ENCODE peak calls at places on chromosome 15, in four cellular contexts. M is cardiac fibroblast, D is astrocyte of the spinal cord, W is colonic mucosa. Z is an unnamed sample.

GRCh38 chr15:94910166-94910565 is 678.8 kb downstream of the MCTP2 start:
- DNase-seq in M (no peak), D (no peak), W (no peak), Z (no peak)

GRCh38 chr15:101175396-101175795 is 76.5 kb downstream of the CHSY1 start:
- DNase-seq in M (no peak), D (no peak), W (no peak), Z (no peak)

GRCh38 chr15:26883466-26883865 is 16.6 kb downstream of the GABRA5 start:
- DNase-seq in M (no peak), D (no peak), W (no peak), Z (no peak)

GRCh38 chr15:60949034-60949977 is 279.8 kb downstream of the RORA start:
- DNase-seq in M (no peak), D (no peak), W (no peak), Z (no peak)

GRCh38 chr15:67413770-67414429 is 107.0 kb upstream of the C15orf61 start:
- DNase-seq in M (peak), D (peak), W (no peak), Z (peak)

GRCh38 chr15:59443341-59444081 is 5.5 kb downstream of the FAM81A start:
- DNase-seq in M (no peak), D (no peak), W (no peak), Z (no peak)

GRCh38 chr15:22831473-22831872 is 7.0 kb upstream of the NIPA2 start:
- DNase-seq in M (peak), D (peak), W (no peak), Z (no peak)

GRCh38 chr15:69668049-69668705 is 215.6 kb downstream of the RPLP1 start:
- DNase-seq in M (no peak), D (no peak), W (no peak), Z (no peak)

GRCh38 chr15:62896969-62897486 is 145.5 kb upstream of the TPM1 start:
- DNase-seq in M (peak), D (peak), W (peak), Z (peak)

GRCh38 chr15:69018951-69019350 is 4.5 kb downstream of the NOX5 start:
- DNase-seq in M (no peak), D (no peak), W (no peak), Z (no peak)

GRCh38 chr15:100209204-100209603 is 132.6 kb downstream of the ADAMTS17 start:
- DNase-seq in M (no peak), D (no peak), W (no peak), Z (no peak)

GRCh38 chr15:93359780-93360161 is 270.8 kb upstream of the RGMA start:
- DNase-seq in M (no peak), D (no peak), W (no peak), Z (no peak)

GRCh38 chr15:43008150-43008549 is 87.6 kb upstream of the TTBK2 start:
- DNase-seq in M (no peak), D (no peak), W (no peak), Z (no peak)

GRCh38 chr15:85927936-85928537 is 133.3 kb upstream of the KLHL25 start:
- DNase-seq in M (no peak), D (no peak), W (no peak), Z (no peak)

GRCh38 chr15:100073982-100074381 is 267.8 kb downstream of the ADAMTS17 start:
- DNase-seq in M (no peak), D (no peak), W (no peak), Z (no peak)

GRCh38 chr15:50798684-50799083 is 33.2 kb upstream of the SPPL2A start:
- DNase-seq in M (no peak), D (no peak), W (peak), Z (no peak)

GRCh38 chr15:70089692-70089971 is 8.1 kb downstream of the TLE3 start:
- DNase-seq in M (no peak), D (no peak), W (no peak), Z (no peak)

GRCh38 chr15:56150204-56150603 is 93.5 kb downstream of the RFX7 start:
- DNase-seq in M (no peak), D (no peak), W (no peak), Z (no peak)

GRCh38 chr15:100131321-100132224 is 210.2 kb downstream of the ADAMTS17 start:
- DNase-seq in M (peak), D (peak), W (no peak), Z (peak)

GRCh38 chr15:73265536-73266153 is 103.1 kb downstream of the HCN4 start:
- DNase-seq in M (peak), D (peak), W (peak), Z (peak)

GRCh38 chr15:77548608-77549551 is 83.8 kb downstream of the LINGO1 start:
- DNase-seq in M (no peak), D (no peak), W (no peak), Z (no peak)
- TF ChIP-seq CTCF in M (no peak), D (no peak), W (no peak), Z (no peak)

DNA sequence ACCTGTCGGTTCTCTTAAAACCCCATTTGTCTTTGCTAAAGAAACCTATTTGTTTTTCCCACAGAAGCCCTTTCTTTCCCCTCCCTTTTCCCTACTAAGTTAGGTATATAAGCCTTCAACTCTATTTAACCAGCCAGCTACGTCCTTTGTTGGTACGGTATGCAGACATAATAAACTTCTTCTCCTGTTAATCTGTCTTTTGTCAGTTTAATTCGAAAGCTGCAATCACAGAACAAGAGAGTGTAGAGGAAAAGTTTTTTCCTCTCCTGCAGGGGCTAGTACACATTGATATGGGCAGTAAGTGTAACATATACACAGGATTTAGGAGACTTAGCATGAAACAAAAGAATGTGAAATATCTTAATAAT is 21.9 kb upstream of the C15orf39 start:
- DNase-seq in M (no peak), D (no peak), W (no peak), Z (no peak)
- H3K4me3 ChIP-seq in M (no peak), D (no peak), W (no peak), Z (no peak)

GRCh38 chr15:41828747-41829270 is 917 bp downstream of the JMJD7 start:
- DNase-seq in M (peak), D (peak), W (no peak), Z (peak)

GRCh38 chr15:41825572-41826535 is 2.0 kb upstream of the JMJD7 start:
- DNase-seq in M (no peak), D (no peak), W (no peak), Z (no peak)

GRCh38 chr15:41827880-41828746 is at the start of gene JMJD7:
- DNase-seq in M (peak), D (peak), W (peak), Z (peak)

GRCh38 chr15:41825145-41825544 is 2.7 kb upstream of the JMJD7 start:
- DNase-seq in M (no peak), D (no peak), W (no peak), Z (no peak)

GRCh38 chr15:41827290-41827879 is 507 bp upstream of the JMJD7 start:
- DNase-seq in M (no peak), D (no peak), W (peak), Z (no peak)
- TF ChIP-seq CTCF in M (peak), D (peak), W (no peak), Z (no peak)

GRCh38 chr15:88835646-88836045 is 32.4 kb downstream of the ACAN start:
- DNase-seq in M (no peak), D (no peak), W (no peak), Z (peak)

GRCh38 chr15:88833196-88833595 is 30.0 kb downstream of the ACAN start:
- DNase-seq in M (no peak), D (no peak), W (no peak), Z (no peak)

GRCh38 chr15:88834211-88834812 is 31.1 kb downstream of the ACAN start:
- DNase-seq in M (peak), D (peak), W (peak), Z (peak)

GRCh38 chr15:88833688-88834087 is 30.5 kb downstream of the ACAN start:
- DNase-seq in M (no peak), D (no peak), W (no peak), Z (no peak)

DNA sequence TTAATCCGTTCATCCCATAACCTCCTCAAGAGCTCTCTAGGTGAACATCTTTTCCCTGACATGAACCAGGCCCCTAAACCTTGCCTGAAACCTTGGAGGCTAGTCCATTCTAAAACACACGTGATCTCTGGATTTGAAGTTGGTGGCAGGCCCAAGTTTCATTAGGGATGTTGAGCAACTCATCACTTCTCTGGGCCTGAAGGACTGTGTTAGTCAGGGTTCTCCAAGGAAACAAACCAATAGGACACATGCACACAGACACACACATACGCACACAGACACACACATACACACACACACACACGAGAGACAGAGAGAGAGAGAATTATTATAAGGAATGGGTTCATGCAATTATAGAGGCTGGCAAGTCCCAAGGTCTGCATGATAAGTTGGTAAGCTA is 31.9 kb downstream of the ACAN start:
- DNase-seq in M (peak), D (no peak), W (no peak), Z (peak)
- H3K4me3 ChIP-seq in M (no peak), D (no peak), W (no peak), Z (no peak)

GRCh38 chr15:39438795-39439577 is 141.9 kb upstream of the THBS1 start:
- DNase-seq in M (peak), D (no peak), W (no peak), Z (no peak)
- TF ChIP-seq CTCF in M (no peak), D (no peak), W (no peak), Z (no peak)

DNA sequence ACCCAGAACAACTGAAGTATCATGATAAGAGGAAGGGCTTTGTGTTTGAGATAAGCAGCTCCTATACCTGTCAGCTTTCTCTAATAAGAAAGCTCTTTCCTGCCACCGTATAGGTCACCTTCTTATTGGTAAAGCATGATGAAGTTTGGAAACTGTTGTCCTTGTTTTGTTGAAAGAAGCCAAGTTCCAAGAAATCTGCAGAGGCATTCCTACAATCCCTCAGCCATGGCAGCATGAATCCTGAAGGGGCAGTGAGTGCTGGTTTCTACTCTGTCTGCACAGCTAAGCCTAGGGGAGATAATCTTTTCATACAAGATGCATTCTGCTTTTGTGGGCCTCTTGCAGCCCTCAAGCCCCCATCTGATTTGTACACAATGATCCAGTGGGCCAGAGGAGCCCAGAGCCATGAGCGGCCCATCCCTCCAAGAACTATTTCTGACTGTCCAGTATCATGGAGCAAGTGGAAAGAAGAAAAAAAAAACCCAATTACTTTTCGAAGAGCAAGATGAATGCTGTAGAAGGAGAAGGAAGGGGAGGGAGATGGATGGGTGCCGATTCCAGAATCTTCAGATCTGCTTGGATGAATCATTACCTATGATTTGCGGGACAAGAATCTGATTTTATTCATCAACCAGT is 1.9 kb upstream of the THBS1 start:
- DNase-seq in M (peak), D (peak), W (no peak), Z (peak)
- H3K4me3 ChIP-seq in M (peak), D (peak), W (no peak), Z (peak)

DNA sequence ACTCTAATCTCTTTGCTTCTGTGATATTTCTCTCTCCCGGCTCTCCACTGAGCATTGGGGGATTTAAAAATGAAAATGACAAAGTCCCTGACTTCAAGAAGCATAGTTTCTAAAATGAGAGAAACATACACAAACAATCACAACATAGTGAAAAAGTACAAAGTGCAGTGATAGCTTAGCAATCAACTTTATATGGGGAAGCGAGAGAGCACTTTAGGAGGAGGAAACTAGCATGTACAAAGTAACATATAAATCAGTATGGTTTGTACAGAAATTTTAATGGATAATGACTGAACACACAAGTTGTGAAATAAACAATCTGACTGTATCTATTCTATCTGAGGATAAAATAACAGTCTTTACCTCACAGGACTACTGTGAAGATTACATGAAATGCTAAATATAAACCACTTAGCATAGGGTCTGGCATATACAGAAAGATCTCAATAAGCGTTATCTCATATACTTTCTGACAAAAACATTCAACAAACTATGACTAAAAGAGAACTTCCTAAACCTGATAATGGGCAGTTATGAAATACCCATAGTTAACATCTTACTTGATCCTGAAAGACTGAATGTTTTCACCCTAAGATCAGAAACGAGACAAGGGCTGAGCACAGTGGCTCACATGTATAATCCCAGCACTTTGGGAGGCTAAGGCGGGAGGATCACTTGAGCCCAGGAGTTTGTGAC is 61.2 kb downstream of the PEAK1 start:
- DNase-seq in M (peak), D (no peak), W (no peak), Z (no peak)
- TF ChIP-seq CTCF in M (no peak), D (no peak), W (no peak), Z (no peak)

DNA sequence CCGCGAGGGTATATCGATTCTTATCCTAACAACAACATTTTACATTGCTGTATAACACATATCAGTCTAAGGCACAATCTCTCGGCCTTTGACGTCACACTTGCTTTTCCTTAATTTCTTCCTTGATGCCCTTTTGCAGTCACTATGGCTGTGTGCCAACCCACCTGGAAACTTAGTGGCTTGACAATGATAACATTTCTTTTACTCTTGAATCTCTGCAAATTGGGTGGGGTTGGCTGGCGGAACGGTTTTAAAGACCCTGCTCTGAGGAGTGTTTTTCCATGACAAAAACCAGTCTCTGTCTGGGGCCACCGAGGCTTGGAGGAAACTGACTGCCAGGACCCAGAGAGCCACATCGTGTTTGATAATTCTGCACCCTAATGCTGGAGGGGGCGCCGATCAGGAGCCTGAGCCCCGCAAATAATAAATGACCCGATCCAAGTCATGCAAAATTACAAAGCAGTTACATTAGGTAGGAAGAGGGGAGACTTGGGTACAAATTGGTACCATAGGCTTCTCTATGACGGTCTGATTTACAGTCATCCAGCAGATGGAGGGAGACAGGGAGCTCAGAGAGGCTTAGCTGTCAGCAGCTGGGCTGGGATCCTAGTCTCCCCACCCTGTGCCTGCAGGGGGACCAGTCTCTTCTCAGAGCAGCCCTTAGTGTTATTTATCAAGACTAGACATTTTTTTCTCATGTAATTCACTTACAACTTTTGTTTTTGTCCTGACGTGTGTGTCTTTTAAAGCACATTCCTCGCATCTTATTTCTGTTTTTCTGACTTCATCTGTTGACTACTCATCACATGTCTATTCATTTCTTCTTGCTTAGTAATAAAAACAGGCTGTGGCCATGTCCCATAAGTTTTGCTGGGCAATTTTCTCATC is 115.8 kb downstream of the KLF13 start:
- DNase-seq in M (peak), D (peak), W (peak), Z (peak)
- H3K4me3 ChIP-seq in M (no peak), D (no peak), W (no peak), Z (peak)